ENCODE peak calls at places on chromosomes 5 and 9, in seven cellular contexts. E is tibial artery, Z is esophagus squamous epithelium, N is upper lobe of left lung, L is pancreas, O is neural progenitor cell, C is left lung. I is an unnamed sample.
A peak's percentile ranks its signal among the peaks of the same experiment; 100 is the strongest.

GRCh38 chr5:171845040-171845439 is 59.4 kb downstream of the SMIM23 start:
- DNase-seq in O (no peak), Z (no peak), N (no peak), C (no peak), L (no peak), E (no peak), I (no peak)

GRCh38 chr9:33153666-33154065 is 13.5 kb downstream of the B4GALT1 start:
- DNase-seq in Z (no peak), E (no peak), N (no peak), C (no peak), L (no peak), O (no peak), I (no peak)

GRCh38 chr5:15525679-15526275 is 25.8 kb downstream of the FBXL7 start:
- DNase-seq in Z (no peak), E (no peak), O (no peak), L (no peak), N (no peak), C (no peak), I (no peak)

GRCh38 chr5:59189482-59189881 is 606.6 kb downstream of the RAB3C start:
- DNase-seq in C (no peak), L (no peak), O (no peak), Z (no peak), N (no peak), E (no peak), I (no peak)

GRCh38 chr5:109956884-109957283 is 267.2 kb downstream of the MAN2A1 start:
- DNase-seq in E (no peak), L (no peak), N (no peak), C (no peak), Z (no peak), O (no peak), I (no peak)

GRCh38 chr9:127968046-127968445 is 12.7 kb downstream of the EEIG1 start:
- DNase-seq in O (no peak), Z (no peak), L (peak; percentile 53), C (peak; percentile 75), E (no peak), N (peak; percentile 69), I (no peak)

GRCh38 chr5:142896325-142897007 is 126.3 kb downstream of the ARHGAP26 start:
- DNase-seq in C (no peak), N (no peak), L (no peak), Z (no peak), E (no peak), O (peak; percentile 62), I (no peak)

GRCh38 chr5:179161901-179162300 is 101.7 kb downstream of the ZNF354C start:
- DNase-seq in Z (no peak), C (no peak), N (peak; percentile 3), O (no peak), L (no peak), E (peak; percentile 33), I (no peak)

GRCh38 chr5:68953885-68954617 is 139.8 kb upstream of the SLC30A5 start:
- DNase-seq in O (no peak), N (no peak), E (no peak), C (no peak), L (no peak), Z (no peak), I (no peak)

GRCh38 chr9:115944166-115944948 is 209.2 kb upstream of the PAPPA start:
- DNase-seq in E (peak; percentile 90), L (peak; percentile 58), Z (peak; percentile 3), O (peak; percentile 4), N (peak; percentile 63), C (no peak), I (peak; percentile 95)

GRCh38 chr5:110884005-110884404 is 145.2 kb downstream of the SLC25A46 start:
- DNase-seq in E (no peak), C (no peak), Z (no peak), L (no peak), N (no peak), O (no peak), I (no peak)

GRCh38 chr5:173903396-173904140 is 15.4 kb downstream of the CPEB4 start:
- DNase-seq in E (no peak), O (no peak), C (no peak), L (no peak), Z (no peak), N (no peak), I (no peak)

GRCh38 chr9:95089916-95090791 is 227.4 kb downstream of the FANCC start:
- DNase-seq in O (no peak), L (no peak), C (peak; percentile 79), N (no peak), Z (no peak), E (peak; percentile 92), I (no peak)

GRCh38 chr5:10632110-10632903 is 68.4 kb downstream of the ANKRD33B start:
- DNase-seq in C (peak; percentile 84), Z (no peak), O (no peak), N (peak; percentile 46), L (no peak), E (no peak), I (no peak)

GRCh38 chr9:23779220-23779619 is 46.8 kb downstream of the ELAVL2 start:
- DNase-seq in Z (no peak), L (no peak), O (peak; percentile 57), N (no peak), C (no peak), E (no peak), I (no peak)

GRCh38 chr5:173458819-173459218 is 130.6 kb upstream of the STC2 start:
- DNase-seq in N (no peak), E (no peak), O (no peak), L (no peak), Z (no peak), C (no peak), I (no peak)

GRCh38 chr5:102959055-102959454 is 160.9 kb downstream of the GIN1 start:
- DNase-seq in C (no peak), E (no peak), O (no peak), Z (no peak), L (no peak), N (no peak), I (no peak)

GRCh38 chr9:81683214-81683613 is 6.1 kb downstream of the TLE1 start:
- DNase-seq in N (no peak), Z (no peak), C (no peak), E (no peak), L (no peak), O (no peak), I (no peak)

GRCh38 chr5:134477462-134478245 is 47.8 kb upstream of the JADE2 start:
- DNase-seq in E (peak; percentile 17), C (no peak), N (no peak), O (no peak), Z (no peak), L (no peak), I (no peak)

DNA sequence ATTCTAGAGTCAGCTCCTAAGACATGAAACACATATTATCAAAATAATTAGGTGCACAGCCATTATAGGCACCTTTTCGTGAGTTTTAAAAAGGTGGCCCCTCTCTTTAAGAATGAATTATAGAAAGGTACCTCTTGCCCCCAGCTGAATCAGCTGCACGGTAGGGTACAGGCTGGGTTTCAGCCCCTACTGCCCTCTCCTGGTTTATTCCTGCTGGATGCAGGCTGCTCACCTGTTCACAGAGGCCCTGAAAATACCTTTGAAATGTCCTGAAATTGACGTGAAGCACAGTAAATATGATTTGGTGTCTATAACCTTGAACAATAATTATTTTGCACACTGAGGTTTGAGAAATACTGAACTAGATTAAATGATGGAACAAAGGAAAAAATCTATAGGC is 504.8 kb upstream of the SGCD start:
- DNase-seq in L (no peak), E (no peak), N (no peak), Z (no peak), O (no peak), C (no peak), I (no peak)
- TF ChIP-seq CTCF in L (no peak), E (no peak), N (no peak), Z (no peak), O (peak; percentile 28), C (no peak), I (no peak)

GRCh38 chr5:132770476-132771159 is 6.4 kb downstream of the SEPTIN8 start:
- DNase-seq in O (peak; percentile 37), N (no peak), C (no peak), E (no peak), Z (no peak), L (no peak), I (no peak)

GRCh38 chr5:132773601-132774355 is 3.3 kb downstream of the SEPTIN8 start:
- DNase-seq in Z (no peak), E (no peak), C (no peak), O (no peak), N (no peak), L (no peak), I (no peak)

GRCh38 chr5:132772291-132773070 is 4.6 kb downstream of the SEPTIN8 start:
- DNase-seq in N (no peak), Z (no peak), L (no peak), E (no peak), O (no peak), C (no peak), I (no peak)

GRCh38 chr5:132773114-132773513 is 3.9 kb downstream of the SEPTIN8 start:
- DNase-seq in Z (no peak), E (no peak), O (no peak), N (no peak), C (no peak), L (no peak), I (no peak)

GRCh38 chr5:132771559-132771998 is 5.5 kb downstream of the SEPTIN8 start:
- DNase-seq in Z (no peak), O (peak; percentile 77), N (no peak), L (no peak), C (no peak), E (peak; percentile 85), I (no peak)
- H3K9me3 ChIP-seq in Z (no peaks in the 10 kb centered on the region), O (no peaks in the 10 kb centered on the region), N (no peaks in the 10 kb centered on the region), L (no peaks in the 10 kb centered on the region), C (no peaks in the 10 kb centered on the region), E (no peaks in the 10 kb centered on the region), I (no peaks in the 10 kb centered on the region)

GRCh38 chr9:12426198-12426864 is 266.9 kb upstream of the TYRP1 start:
- DNase-seq in O (peak; percentile 38), C (no peak), Z (no peak), N (no peak), L (no peak), E (no peak), I (no peak)
- TF ChIP-seq CTCF in O (peak; percentile 59), C (no peak), Z (no peak), N (peak; percentile 9), L (no peak), E (no peak), I (no peak)

GRCh38 chr9:92850898-92851297 is 26.9 kb downstream of the ZNF484 start:
- DNase-seq in L (no peak), Z (no peak), O (no peak), E (no peak), C (no peak), N (no peak), I (no peak)
- H3K9me3 ChIP-seq in L (no peaks in the 10 kb centered on the region), Z (peaks cover 39% of the 10 kb centered on the region), O (peaks cover 21% of the 10 kb centered on the region), E (peaks cover 7% of the 10 kb centered on the region), C (peaks cover 47% of the 10 kb centered on the region), N (peaks cover 38% of the 10 kb centered on the region), I (peaks cover 26% of the 10 kb centered on the region)

GRCh38 chr9:98519641-98520040 is 189.1 kb downstream of the GABBR2 start:
- DNase-seq in N (no peak), C (no peak), L (no peak), E (no peak), Z (no peak), O (no peak), I (no peak)

GRCh38 chr9:98522487-98522886 is 186.2 kb downstream of the GABBR2 start:
- DNase-seq in E (no peak), C (no peak), N (no peak), Z (no peak), O (no peak), L (no peak), I (no peak)

GRCh38 chr9:98521141-98521540 is 187.6 kb downstream of the GABBR2 start:
- DNase-seq in C (no peak), E (no peak), O (no peak), Z (no peak), L (no peak), N (no peak), I (no peak)

GRCh38 chr9:98520221-98520920 is 188.4 kb downstream of the GABBR2 start:
- DNase-seq in C (no peak), O (no peak), N (no peak), Z (no peak), E (no peak), L (no peak), I (no peak)

GRCh38 chr9:98523231-98523901 is 185.4 kb downstream of the GABBR2 start:
- DNase-seq in N (no peak), Z (no peak), E (no peak), L (no peak), O (peak; percentile 48), C (no peak), I (no peak)
- TF ChIP-seq CTCF in N (no peak), Z (no peak), E (no peak), L (no peak), O (peak; percentile 46), C (no peak), I (no peak)

I was measured in ascending aorta.